ENCODE peak calls at places on chromosomes 5 and 9, in eight cellular contexts. I is chondrocyte; Y is WERI-Rb-1; G is pons; B is stimulated activated CD4-positive, alpha-beta T cell treated with anti-CD3 and anti-CD28 coated beads, Interleukin-1b, Interleukin-23, amount 100 ng/mL, for 24 hours; S is OCI-LY7; N is cardiac septum; F is NCI-H1092 treated with DMSO at 0.1 percent for 48 hours. M is an unnamed sample.

GRCh38 chr9:89817186-89817960 is 212.6 kb downstream of the GADD45G start:
- DNase-seq in Y (peak), N (no peak), G (no peak), B (no peak), F (no peak), I (no peak), S (no peak), M (no peak)

GRCh38 chr5:81006955-81007636 is 46.9 kb downstream of the RASGRF2 start:
- DNase-seq in I (no peak), F (no peak), S (no peak), N (no peak), B (no peak), G (no peak), Y (no peak), M (no peak)

GRCh38 chr5:99543841-99544240 is 615.0 kb upstream of the CHD1 start:
- DNase-seq in G (no peak), B (no peak), Y (no peak), S (no peak), N (no peak), F (no peak), I (no peak), M (no peak)

GRCh38 chr5:66089384-66089783 is 54.7 kb upstream of the SREK1 start:
- DNase-seq in I (no peak), Y (no peak), S (no peak), N (no peak), F (no peak), B (no peak), G (no peak), M (no peak)

GRCh38 chr5:52738095-52738506 is 49.6 kb upstream of the ITGA1 start:
- DNase-seq in N (no peak), Y (no peak), S (no peak), G (no peak), I (no peak), F (no peak), B (no peak), M (no peak)

GRCh38 chr5:131252824-131253171 is 11.1 kb upstream of the CDC42SE2 start:
- DNase-seq in S (peak), I (no peak), Y (no peak), G (peak), B (peak), N (peak), F (no peak), M (no peak)

GRCh38 chr9:114207034-114207815 is 51.9 kb downstream of the COL27A1 start:
- DNase-seq in S (no peak), I (no peak), G (peak), F (no peak), B (no peak), Y (peak), N (peak), M (no peak)

GRCh38 chr9:136799079-136799853 is 3.1 kb downstream of the CCDC183 start:
- DNase-seq in Y (no peak), G (no peak), S (no peak), B (no peak), I (peak), F (peak), N (no peak), M (no peak)

GRCh38 chr5:143433680-143434079 is 30.2 kb upstream of the NR3C1 start:
- DNase-seq in B (no peak), F (no peak), N (no peak), I (no peak), G (no peak), Y (no peak), S (peak), M (no peak)

GRCh38 chr9:18985464-18985951 is 47.5 kb downstream of the SAXO1 start:
- DNase-seq in S (no peak), I (no peak), G (no peak), F (no peak), Y (no peak), N (no peak), B (no peak), M (peak)

M was measured in AG09309.